ENCODE peak calls at places on chromosomes 6 and 20, in eight cellular contexts. W is HCT116, E is endothelial cell, V is AG10803, C is body of pancreas, G is fibroblast of mammary gland, N is heart right ventricle, K is thoracic aorta. Q is an unnamed sample.
A peak's percentile ranks its signal among the peaks of the same experiment; 100 is the strongest.

GRCh38 chr6:84728602-84729001 is 35.8 kb downstream of the TBX18 start:
- DNase-seq in E (no peak), G (peak; percentile 53), W (peak; percentile 15), V (peak; percentile 23), K (no peak), N (no peak), C (no peak), Q (no peak)

GRCh38 chr6:101478891-101479290 is 85.4 kb downstream of the GRIK2 start:
- DNase-seq in N (no peak), E (no peak), V (peak; percentile 47), W (no peak), G (no peak), K (no peak), C (no peak), Q (no peak)

GRCh38 chr6:137413482-137413881 is 80.7 kb downstream of the OLIG3 start:
- DNase-seq in V (no peak), W (no peak), G (no peak), K (no peak), N (no peak), E (no peak), C (no peak), Q (no peak)

GRCh38 chr6:28217890-28218289 is 7.2 kb upstream of the ZSCAN9 start:
- DNase-seq in E (no peak), C (no peak), K (no peak), G (no peak), W (no peak), V (no peak), N (no peak), Q (no peak)

GRCh38 chr20:35166242-35166830 is 5.5 kb upstream of the PROCR start:
- DNase-seq in E (peak; percentile 77), C (peak; percentile 49), G (no peak), N (peak; percentile 76), W (no peak), V (no peak), K (no peak), Q (no peak)

GRCh38 chr6:135451617-135452190 is 45.8 kb downstream of the AHI1 start:
- DNase-seq in W (peak; percentile 22), V (peak; percentile 46), C (no peak), G (peak; percentile 57), N (no peak), E (no peak), K (no peak), Q (no peak)

GRCh38 chr6:36718560-36718959 is 20.9 kb downstream of the RAB44 start:
- DNase-seq in K (no peak), E (no peak), G (no peak), W (no peak), V (no peak), N (no peak), C (no peak), Q (no peak)

GRCh38 chr6:113356139-113356538 is 501.0 kb upstream of the MARCKS start:
- DNase-seq in K (no peak), N (no peak), G (no peak), W (no peak), V (peak; percentile 43), C (no peak), E (no peak), Q (no peak)

GRCh38 chr6:139888691-139889122 is 514.3 kb upstream of the CITED2 start:
- DNase-seq in E (no peak), C (no peak), K (no peak), W (no peak), V (peak; percentile 65), G (no peak), N (no peak), Q (no peak)

GRCh38 chr20:24993337-24994185 is 1.0 kb upstream of the APMAP start:
- DNase-seq in K (no peak), G (peak; percentile 70), N (no peak), E (no peak), C (no peak), W (no peak), V (peak; percentile 62), Q (no peak)

GRCh38 chr20:17699931-17700351 is at the start of gene BANF2:
- DNase-seq in E (no peak), N (no peak), C (peak; percentile 85), G (no peak), V (no peak), K (no peak), W (no peak), Q (no peak)

DNA sequence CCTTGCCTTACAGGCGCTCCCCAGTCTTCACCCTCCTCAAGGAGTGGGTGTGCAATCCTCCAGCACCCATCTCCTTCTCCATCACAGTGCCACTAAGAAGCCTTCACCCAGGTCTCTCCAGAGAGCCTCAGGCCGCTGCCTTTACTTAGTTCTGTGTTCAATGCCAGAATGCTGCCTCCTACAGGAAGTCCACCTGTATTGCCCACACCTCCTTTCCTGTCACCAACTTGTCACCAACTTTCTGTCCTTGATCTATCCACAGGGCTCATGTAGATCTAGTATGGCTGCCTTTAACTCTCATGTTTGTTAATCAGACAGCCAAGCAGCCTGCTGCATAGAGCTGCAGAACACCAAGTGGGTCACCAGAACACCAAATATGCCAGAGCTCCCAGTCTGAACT is 546 bp upstream of the LST1 start:
- DNase-seq in W (peak; percentile 26), N (no peak), K (no peak), C (no peak), E (no peak), G (peak; percentile 19), V (no peak), Q (no peak)
- TF ChIP-seq CTCF in W (peak; percentile 76), N (no peak), K (no peak), C (no peak), E (peak; percentile 45), G (peak; percentile 44), V (peak; percentile 28), Q (peak; percentile 40)

GRCh38 chr6:76814496-76815458 is 648.5 kb downstream of the HTR1B start:
- DNase-seq in C (no peak), G (no peak), W (no peak), K (no peak), E (no peak), V (peak; percentile 6), N (no peak), Q (no peak)
- TF ChIP-seq CTCF in C (no peak), G (no peak), W (no peak), K (no peak), E (no peak), V (no peak), N (no peak), Q (no peak)

DNA sequence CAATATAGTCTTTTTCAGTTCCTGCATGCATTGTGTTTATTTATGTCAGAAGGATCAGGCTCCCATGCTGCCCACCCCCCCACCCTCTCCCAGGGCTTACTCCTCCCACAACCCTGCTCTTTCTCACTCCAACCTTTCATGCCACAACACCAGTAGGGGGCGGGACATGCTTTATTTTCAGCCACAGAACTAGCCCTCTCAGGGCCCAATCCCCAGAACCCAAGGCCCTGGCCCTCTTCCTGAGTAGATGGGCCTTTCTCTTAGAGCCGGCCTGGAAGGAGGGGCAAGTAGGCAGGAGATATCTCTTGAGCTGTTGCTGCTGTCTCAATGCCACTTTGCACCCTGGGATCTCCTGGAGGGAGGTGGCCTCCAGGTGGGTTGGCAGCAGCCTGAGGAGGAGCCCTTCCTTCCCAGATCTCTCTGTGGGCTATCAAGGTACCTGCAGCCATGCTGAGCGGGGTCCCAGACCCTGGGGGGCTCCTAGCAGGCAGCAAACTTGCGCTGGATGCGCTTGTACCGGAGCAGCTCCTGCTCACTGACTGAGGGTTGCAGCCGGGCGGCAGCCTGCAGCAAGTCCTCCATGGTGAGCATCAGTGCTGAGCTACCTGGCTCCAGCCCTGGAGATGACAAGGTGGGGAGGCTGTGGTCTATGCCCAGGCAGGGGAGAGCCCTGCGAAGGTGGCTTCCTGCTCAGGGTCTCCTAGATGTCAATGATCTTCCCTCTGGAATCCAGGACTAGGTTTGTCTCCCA is 3.5 kb downstream of the GNMT start:
- DNase-seq in V (peak; percentile 30), N (no peak), C (peak; percentile 45), E (peak; percentile 62), K (no peak), W (no peak), G (peak; percentile 61), Q (no peak)
- TF ChIP-seq CTCF in V (peak; percentile 27), N (no peak), C (no peak), E (peak; percentile 39), K (no peak), W (peak; percentile 47), G (peak; percentile 28), Q (peak; percentile 30)

GRCh38 chr6:54248319-54248718 is 59.9 kb upstream of the TINAG start:
- DNase-seq in K (no peak), N (no peak), C (no peak), E (no peak), V (no peak), G (no peak), W (no peak), Q (no peak)

GRCh38 chr6:54243699-54244098 is 64.5 kb upstream of the TINAG start:
- DNase-seq in W (no peak), C (no peak), K (no peak), V (no peak), E (no peak), G (no peak), N (no peak), Q (no peak)

GRCh38 chr6:54245265-54245664 is 63.0 kb upstream of the TINAG start:
- DNase-seq in K (no peak), N (no peak), E (no peak), V (no peak), C (no peak), W (no peak), G (no peak), Q (no peak)

GRCh38 chr6:54248994-54249393 is 59.2 kb upstream of the TINAG start:
- DNase-seq in W (no peak), K (no peak), C (no peak), N (no peak), V (no peak), E (no peak), G (no peak), Q (no peak)

DNA sequence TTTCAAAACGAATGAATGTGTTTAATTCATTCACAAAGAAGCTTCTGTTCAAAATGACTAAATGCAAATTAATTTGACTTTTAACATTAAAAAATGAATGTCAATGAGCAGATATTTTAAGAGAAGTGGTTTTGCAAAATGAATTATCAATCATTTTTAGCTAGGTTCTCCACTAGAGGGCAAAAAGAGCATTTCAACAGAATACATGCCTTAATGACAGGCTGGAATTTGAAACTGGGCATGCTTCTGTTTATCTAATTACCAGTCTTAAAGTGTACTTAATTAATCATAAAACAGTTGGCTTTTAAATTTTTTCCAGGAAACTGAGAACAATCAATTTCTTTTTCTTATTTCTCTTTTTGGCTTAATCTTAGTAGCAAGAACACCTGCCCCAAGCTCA is 63.8 kb upstream of the TINAG start:
- DNase-seq in G (peak; percentile 50), E (no peak), K (no peak), N (no peak), C (no peak), V (peak; percentile 33), W (peak; percentile 23), Q (no peak)
- TF ChIP-seq CTCF in G (peak; percentile 68), E (peak; percentile 81), K (peak; percentile 47), N (no peak), C (no peak), V (peak; percentile 76), W (peak; percentile 61), Q (peak; percentile 72)

GRCh38 chr6:24951831-24952299 is 16.1 kb upstream of the RIPOR2 start:
- DNase-seq in V (no peak), N (no peak), G (no peak), K (no peak), C (no peak), E (no peak), W (no peak), Q (no peak)
- TF ChIP-seq CTCF in V (no peak), N (no peak), G (no peak), K (no peak), C (no peak), E (no peak), W (no peak), Q (no peak)

GRCh38 chr20:18904624-18905023 is 91.0 kb downstream of the SCP2D1 start:
- DNase-seq in C (no peak), V (peak; percentile 2), W (peak; percentile 1), N (no peak), E (peak; percentile 25), G (no peak), K (no peak), Q (no peak)
- TF ChIP-seq CTCF in C (no peak), V (peak; percentile 30), W (peak; percentile 18), N (no peak), E (no peak), G (no peak), K (peak; percentile 22), Q (no peak)

Q was measured in osteocyte.